ENCODE peak calls at places on chromosomes 12 and 14, in nine cellular contexts. O is ovary; R is lung; Q is effector memory CD4-positive, alpha-beta T cell; L is upper lobe of right lung; C is hepatocyte; K is tibial artery; F is dorsolateral prefrontal cortex; V is coronary artery. W is an unnamed sample.

GRCh38 chr14:87067061-87067460 is 925.9 kb downstream of the GALC start:
- DNase-seq in Q (no peak), L (no peak), C (no peak), K (no peak), R (no peak), F (no peak), V (no peak), O (no peak), W (no peak)

GRCh38 chr14:71554323-71554722 is 377.9 kb upstream of the RGS6 start:
- DNase-seq in L (no peak), Q (no peak), V (no peak), C (no peak), K (no peak), R (no peak), O (no peak), F (no peak), W (no peak)

GRCh38 chr12:121748571-121749265 is 36.2 kb downstream of the TMEM120B start:
- DNase-seq in F (no peak), V (no peak), L (no peak), C (peak), R (no peak), O (peak), K (no peak), Q (no peak), W (peak)

GRCh38 chr12:62767506-62767905 is 167.4 kb downstream of the PPM1H start:
- DNase-seq in F (no peak), L (no peak), Q (no peak), O (no peak), K (no peak), C (no peak), R (no peak), V (no peak), W (no peak)

GRCh38 chr14:100979780-100980179 is 76.3 kb upstream of the RTL1 start:
- DNase-seq in F (no peak), C (no peak), L (no peak), K (no peak), R (no peak), O (no peak), Q (no peak), V (no peak), W (no peak)

GRCh38 chr12:19624401-19624930 is 185.2 kb downstream of the AEBP2 start:
- DNase-seq in F (no peak), V (no peak), R (no peak), C (peak), Q (no peak), K (no peak), L (no peak), O (no peak), W (no peak)

GRCh38 chr12:90575995-90576394 is 379.0 kb downstream of the CCER1 start:
- DNase-seq in F (no peak), K (no peak), C (no peak), Q (no peak), V (no peak), R (no peak), L (no peak), O (no peak), W (no peak)

GRCh38 chr14:55599250-55599879 is 19.4 kb downstream of the KTN1 start:
- DNase-seq in K (peak), C (peak), V (no peak), R (no peak), Q (no peak), F (no peak), L (peak), O (no peak), W (peak)

GRCh38 chr14:104692939-104693315 is 3.5 kb downstream of the INF2 start:
- DNase-seq in C (no peak), L (no peak), V (no peak), R (no peak), Q (no peak), F (no peak), K (no peak), O (no peak), W (no peak)

GRCh38 chr12:52631676-52632459 is 13.5 kb upstream of the KRT73 start:
- DNase-seq in L (no peak), Q (no peak), R (no peak), O (no peak), C (no peak), K (no peak), V (peak), F (no peak), W (no peak)

GRCh38 chr12:2261708-2262107 is 208.9 kb downstream of the CACNA1C start:
- DNase-seq in V (no peak), Q (no peak), K (no peak), L (no peak), R (no peak), C (no peak), O (no peak), F (no peak), W (no peak)

GRCh38 chr14:73250317-73250713 is 13.0 kb downstream of the PAPLN start:
- DNase-seq in K (no peak), R (no peak), O (no peak), C (no peak), L (no peak), V (no peak), Q (no peak), F (no peak), W (peak)

GRCh38 chr12:34625116-34625515 is 602.8 kb downstream of the ALG10 start:
- DNase-seq in Q (no peak), V (no peak), R (no peak), O (no peak), L (no peak), K (no peak), C (no peak), F (no peak), W (no peak)

GRCh38 chr14:57492859-57493258 is 798 bp downstream of the CCDC198 start:
- DNase-seq in K (no peak), C (peak), V (no peak), L (no peak), F (no peak), O (no peak), Q (no peak), R (no peak), W (no peak)

GRCh38 chr14:24071144-24071697 is at the start of gene CPNE6:
- DNase-seq in C (no peak), Q (no peak), R (no peak), K (no peak), F (no peak), V (no peak), L (no peak), O (no peak), W (peak)

GRCh38 chr12:52523825-52524224 is 3.6 kb upstream of the KRT5 start:
- DNase-seq in F (no peak), Q (no peak), C (no peak), L (no peak), R (no peak), O (no peak), K (no peak), V (peak), W (no peak)

GRCh38 chr14:91286530-91286937 is 42.0 kb upstream of the GPR68 start:
- DNase-seq in F (peak), L (peak), Q (peak), V (no peak), R (peak), C (peak), K (peak), O (peak), W (peak)

GRCh38 chr12:26767865-26768264 is 65.1 kb downstream of the ITPR2 start:
- DNase-seq in O (no peak), V (no peak), K (no peak), C (no peak), F (no peak), L (no peak), R (no peak), Q (no peak), W (no peak)

GRCh38 chr12:44774815-44775411 is 101.2 kb downstream of the NELL2 start:
- DNase-seq in C (peak), O (no peak), L (no peak), F (no peak), Q (peak), V (no peak), K (no peak), R (no peak), W (no peak)

GRCh38 chr12:3315201-3315661 is 175.8 kb upstream of the PRMT8 start:
- DNase-seq in C (no peak), V (no peak), K (no peak), Q (no peak), R (peak), F (no peak), L (no peak), O (peak), W (peak)

GRCh38 chr12:100859063-100859627 is 64.6 kb downstream of the ANO4 start:
- DNase-seq in V (no peak), L (no peak), F (no peak), R (no peak), K (no peak), O (no peak), Q (no peak), C (no peak), W (no peak)

GRCh38 chr12:52838871-52839446 is 4.8 kb upstream of the KRT79 start:
- DNase-seq in F (no peak), K (no peak), C (no peak), L (no peak), V (no peak), R (no peak), O (no peak), Q (no peak), W (no peak)

DNA sequence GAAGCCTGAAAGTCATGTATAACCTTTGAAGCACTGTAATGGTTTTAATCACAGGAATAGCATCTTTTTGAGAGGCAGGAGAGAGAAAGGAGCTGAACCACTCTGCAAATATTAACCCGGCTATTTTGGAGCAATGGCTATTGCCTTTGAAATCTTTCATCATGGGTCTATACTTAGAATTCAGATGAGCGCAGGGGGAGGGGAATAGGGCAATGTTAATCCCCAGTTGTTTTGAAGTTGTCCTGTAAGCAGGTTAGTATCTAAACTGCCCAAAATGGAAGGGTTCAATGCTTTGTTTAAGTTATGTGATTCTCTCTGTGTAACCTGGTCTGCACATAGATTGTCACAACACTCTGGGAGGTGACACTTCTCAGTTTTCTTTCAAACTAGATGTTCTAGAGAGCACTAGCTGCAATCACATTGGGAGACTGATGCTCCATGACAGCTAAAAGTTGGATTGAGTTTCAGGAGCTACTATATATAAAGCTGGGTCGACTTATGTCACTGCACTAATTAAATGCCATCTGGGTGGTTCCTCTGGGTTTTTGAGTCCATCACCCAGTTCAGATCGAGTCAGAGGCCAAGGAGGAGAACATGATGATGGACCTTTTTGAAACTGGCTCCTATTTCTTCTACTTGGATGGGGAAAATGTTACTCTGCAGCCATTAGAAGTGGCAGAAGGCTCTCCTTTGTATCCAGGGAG is at the start of gene MYF6:
- DNase-seq in C (no peak), F (no peak), K (no peak), V (no peak), R (no peak), O (no peak), Q (no peak), L (no peak), W (no peak)
- H3K4me3 ChIP-seq in C (no peak), F (peak), K (no peak), V (no peak), R (no peak), O (no peak), Q (no peak), L (no peak), W (peak)

GRCh38 chr12:124289634-124290600 is 5.0 kb upstream of the RFLNA start:
- DNase-seq in K (no peak), L (no peak), F (no peak), Q (no peak), O (no peak), C (no peak), R (no peak), V (no peak), W (no peak)
- H3K4me3 ChIP-seq in K (peak), L (no peak), F (no peak), Q (no peak), O (no peak), C (no peak), R (no peak), V (peak), W (no peak)

DNA sequence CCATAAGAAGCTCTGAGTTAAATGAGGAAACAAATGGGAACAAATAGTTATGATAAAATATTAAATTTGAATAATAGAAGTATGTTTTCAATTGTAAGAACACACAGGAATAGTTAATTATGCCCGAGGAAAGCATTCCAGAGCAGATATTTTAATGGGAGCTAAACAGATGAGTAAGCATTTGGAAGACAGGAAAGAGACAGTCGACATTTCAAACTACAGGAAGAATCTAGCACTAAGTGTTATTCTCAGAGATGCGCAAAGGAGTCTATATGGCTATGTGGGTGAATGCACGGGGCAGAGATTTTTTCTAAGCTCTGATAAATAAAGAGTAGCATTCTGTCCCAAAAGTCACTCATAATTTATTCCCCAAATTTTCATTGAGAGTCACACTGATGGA is 64.5 kb upstream of the SSTR1 start:
- DNase-seq in K (no peak), R (no peak), V (no peak), Q (no peak), C (no peak), F (no peak), L (no peak), O (no peak), W (no peak)
- H3K4me3 ChIP-seq in K (no peak), R (no peak), V (no peak), Q (no peak), C (no peak), F (no peak), L (no peak), O (no peak), W (no peak)

DNA sequence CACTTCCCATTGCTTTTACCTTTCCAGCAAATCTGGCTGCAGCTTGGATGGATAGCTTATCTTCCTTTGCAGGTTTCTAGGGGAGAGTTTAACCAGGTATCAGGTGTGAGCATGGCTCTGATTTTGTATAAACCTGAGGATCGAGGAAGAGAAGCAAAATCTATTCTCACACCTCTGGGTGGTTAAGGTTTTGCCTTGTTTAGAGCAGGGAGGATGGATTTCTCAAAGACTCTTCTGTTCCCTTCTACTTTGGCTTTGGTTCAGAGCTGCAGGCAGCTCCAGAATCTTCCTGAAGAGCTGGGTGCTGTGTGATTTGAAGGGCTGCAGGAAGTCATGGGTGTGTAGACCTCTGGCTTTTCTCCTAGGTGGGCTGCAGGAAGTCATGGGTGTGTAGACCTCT is 1.7 kb downstream of the JDP2 start:
- DNase-seq in C (no peak), V (peak), L (no peak), Q (no peak), R (no peak), K (no peak), F (no peak), O (no peak), W (no peak)
- H3K4me3 ChIP-seq in C (peak), V (peak), L (peak), Q (no peak), R (no peak), K (peak), F (peak), O (peak), W (peak)

GRCh38 chr12:27969901-27970390 is 2.6 kb downstream of the PTHLH start:
- DNase-seq in Q (no peak), R (peak), V (no peak), K (peak), F (no peak), O (peak), L (peak), C (peak), W (peak)

GRCh38 chr12:27972721-27973120 is at the start of gene PTHLH:
- DNase-seq in F (no peak), Q (no peak), C (no peak), O (no peak), R (no peak), V (no peak), K (no peak), L (no peak), W (no peak)

GRCh38 chr12:27971606-27972005 is 927 bp downstream of the PTHLH start:
- DNase-seq in K (no peak), Q (no peak), F (no peak), O (no peak), L (no peak), C (peak), R (no peak), V (no peak), W (no peak)

GRCh38 chr12:27970391-27970980 is 2.0 kb downstream of the PTHLH start:
- DNase-seq in R (no peak), O (no peak), K (peak), L (no peak), Q (no peak), V (no peak), F (no peak), C (peak), W (peak)

GRCh38 chr12:27970981-27971489 is 1.5 kb downstream of the PTHLH start:
- DNase-seq in Q (no peak), R (no peak), C (peak), L (no peak), V (no peak), F (no peak), K (peak), O (no peak), W (no peak)
- H3K4me3 ChIP-seq in Q (no peak), R (no peak), C (peak), L (peak), V (peak), F (peak), K (peak), O (no peak), W (peak)

DNA sequence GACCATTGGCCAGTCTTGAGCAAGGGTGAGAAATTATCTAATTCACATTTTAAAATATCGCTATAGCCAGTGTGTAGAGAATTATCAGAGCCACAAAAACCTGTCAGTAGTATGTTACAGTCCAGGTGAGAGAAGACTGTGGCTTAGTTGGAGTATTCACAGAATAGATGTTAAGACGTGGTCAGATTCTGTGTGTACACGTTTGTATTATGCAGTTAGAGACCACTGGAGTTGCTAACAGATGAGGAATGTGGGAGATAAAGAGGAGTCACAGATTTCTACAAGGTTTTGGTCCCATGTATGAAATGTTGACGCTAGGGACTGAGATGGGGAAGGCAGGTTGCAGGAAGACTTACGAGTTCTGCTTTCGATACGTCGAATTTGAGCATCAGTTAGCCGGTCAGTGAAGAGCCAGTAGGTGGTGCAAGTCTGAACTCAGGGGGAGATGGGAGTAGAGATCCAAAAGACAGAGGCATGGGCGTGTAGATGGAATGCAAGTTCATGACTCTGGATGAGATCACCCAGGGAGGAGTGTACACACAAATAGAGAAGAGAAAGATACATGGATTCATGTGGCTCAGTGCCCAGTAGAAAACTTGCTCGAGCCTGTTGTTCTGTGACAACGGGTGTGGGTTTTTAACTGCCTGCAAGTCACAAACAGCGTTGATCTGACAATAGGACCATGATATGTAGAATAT is 114.8 kb upstream of the FLRT2 start:
- DNase-seq in V (no peak), O (peak), L (no peak), R (peak), Q (no peak), C (peak), F (no peak), K (peak), W (no peak)
- H3K4me3 ChIP-seq in V (peak), O (peak), L (no peak), R (no peak), Q (no peak), C (no peak), F (no peak), K (no peak), W (no peak)

W was measured in kidney.